ENCODE peak calls at places on chromosomes 4 and X, in eight cellular contexts. E is GM20000; T is fibroblast of mammary gland; F is H7; S is astrocyte; W is AG04450; O is stimulated activated naive CD8-positive, alpha-beta T cell treated with anti-CD3 and anti-CD28 coated beads, Interleukin-15, Interleukin-2, amounts not matched to agents 100 U/mL and 50 U/mL, for 24 hours; M is cardiac muscle cell. J is an unnamed sample.
A peak's percentile ranks its signal among the peaks of the same experiment; 100 is the strongest.

GRCh38 chrX:18935893-18936292 is 48.0 kb downstream of the PHKA2 start:
- DNase-seq in T (no peak), E (no peak), S (no peak), M (no peak), W (no peak), O (no peak), F (no peak), J (no peak)

GRCh38 chrX:50635811-50636365 is 165.3 kb upstream of the DGKK start:
- DNase-seq in W (no peak), M (no peak), E (no peak), T (no peak), S (no peak), O (no peak), F (no peak), J (no peak)

GRCh38 chr4:89753601-89754066 is 83.3 kb downstream of the SNCA start:
- DNase-seq in S (peak; percentile 98), M (no peak), W (peak; percentile 86), T (peak; percentile 100), F (no peak), E (no peak), O (no peak), J (peak; percentile 68)

GRCh38 chr4:122827899-122828601 is 1.4 kb downstream of the FGF2 start:
- DNase-seq in M (peak; percentile 19), F (peak; percentile 85), E (peak; percentile 89), T (peak; percentile 72), S (peak; percentile 64), O (peak; percentile 24), W (no peak), J (peak; percentile 84)

GRCh38 chr4:87423313-87424031 is 1.1 kb downstream of the NUDT9 start:
- DNase-seq in F (peak; percentile 21), W (no peak), T (peak; percentile 34), O (no peak), M (no peak), E (no peak), S (no peak), J (no peak)

GRCh38 chr4:80202784-80203553 is 5.7 kb downstream of the PRDM8 start:
- DNase-seq in M (peak; percentile 55), O (peak; percentile 51), E (peak; percentile 73), W (no peak), S (no peak), F (peak; percentile 85), T (no peak), J (peak; percentile 64)

GRCh38 chr4:86974481-86975050 is 39.8 kb downstream of the AFF1 start:
- DNase-seq in O (no peak), M (no peak), E (no peak), F (no peak), W (no peak), S (no peak), T (no peak), J (no peak)

GRCh38 chrX:5998901-5999300 is 229.8 kb downstream of the NLGN4X start:
- DNase-seq in F (no peak), O (no peak), E (no peak), S (no peak), T (no peak), M (no peak), W (no peak), J (no peak)